ENCODE peak calls at places on chromosomes 12 and 14, in six cellular contexts. D is aorta; L is tibial nerve; X is CD8-positive, alpha-beta memory T cell; O is OCI-LY7; I is uterus. W is an unnamed sample.

GRCh38 chr12:48980389-48980952 is 2.3 kb downstream of the WNT1 start:
- DNase-seq in D (no peak), O (no peak), L (no peak), X (peak), I (no peak), W (no peak)

GRCh38 chr12:104508752-104509446 is 52.2 kb downstream of the CHST11 start:
- DNase-seq in I (no peak), X (no peak), L (no peak), D (no peak), O (no peak), W (no peak)

GRCh38 chr14:77043177-77043983 is 14.9 kb upstream of the IRF2BPL start:
- DNase-seq in L (no peak), D (no peak), X (peak), I (peak), O (no peak), W (no peak)

GRCh38 chr12:62766516-62766915 is 168.4 kb downstream of the PPM1H start:
- DNase-seq in O (no peak), D (no peak), X (no peak), I (no peak), L (no peak), W (no peak)

GRCh38 chr14:104912053-104912452 is 12.6 kb upstream of the PLD4 start:
- DNase-seq in L (no peak), X (no peak), O (no peak), I (no peak), D (no peak), W (no peak)

GRCh38 chr14:99259327-99259726 is 12.7 kb downstream of the BCL11B start:
- DNase-seq in L (no peak), D (no peak), X (peak), O (no peak), I (no peak), W (no peak)

GRCh38 chr12:108694812-108695278 is 36.5 kb downstream of the CORO1C start:
- DNase-seq in O (no peak), I (no peak), X (no peak), L (no peak), D (no peak), W (no peak)

GRCh38 chr14:99515301-99516155 is 34.3 kb downstream of the CCNK start:
- DNase-seq in O (no peak), L (peak), I (no peak), X (no peak), D (peak), W (no peak)

GRCh38 chr14:67623114-67623513 is 3.4 kb downstream of the ARG2 start:
- DNase-seq in O (no peak), L (no peak), D (no peak), X (no peak), I (no peak), W (no peak)

GRCh38 chr14:101876539-101876938 is 87.8 kb upstream of the DYNC1H1 start:
- DNase-seq in X (peak), I (peak), L (peak), O (peak), D (peak), W (no peak)

GRCh38 chr12:108232565-108232964 is 103.5 kb downstream of the WSCD2 start:
- DNase-seq in I (no peak), L (no peak), X (no peak), O (no peak), D (no peak), W (no peak)

GRCh38 chr12:108752387-108752786 is 21.1 kb upstream of the CORO1C start:
- DNase-seq in O (no peak), I (peak), D (no peak), X (no peak), L (no peak), W (no peak)

GRCh38 chr12:48969847-48970701 is 1.5 kb downstream of the WNT10B start:
- DNase-seq in I (no peak), O (no peak), X (peak), D (no peak), L (no peak), W (no peak)

GRCh38 chr12:9064201-9064814 is 51.4 kb downstream of the A2M start:
- DNase-seq in O (no peak), X (peak), D (peak), I (peak), L (no peak), W (peak)

GRCh38 chr14:27528328-27528727 is 930.5 kb upstream of the NOVA1 start:
- DNase-seq in O (no peak), D (no peak), X (no peak), I (no peak), L (no peak), W (no peak)

GRCh38 chr12:3405821-3406220 is 85.2 kb upstream of the PRMT8 start:
- DNase-seq in X (no peak), D (no peak), L (no peak), I (no peak), O (peak), W (no peak)

GRCh38 chr14:76106188-76106587 is 45.5 kb upstream of the GPATCH2L start:
- DNase-seq in L (no peak), D (no peak), X (no peak), O (no peak), I (no peak), W (no peak)

GRCh38 chr12:98211914-98212695 is 303.3 kb upstream of the TMPO start:
- DNase-seq in X (no peak), O (peak), L (no peak), I (no peak), D (no peak), W (no peak)

GRCh38 chr12:128178971-128179370 is 88.0 kb upstream of the TMEM132C start:
- DNase-seq in I (no peak), X (no peak), D (no peak), O (no peak), L (no peak), W (no peak)

GRCh38 chr14:62667515-62667914 is 377.7 kb downstream of the KCNH5 start:
- DNase-seq in I (no peak), O (no peak), X (no peak), D (no peak), L (no peak), W (no peak)

GRCh38 chr12:49264466-49264872 is 413 bp upstream of the TUBA1C start:
- DNase-seq in X (no peak), D (no peak), O (peak), I (no peak), L (no peak), W (no peak)

GRCh38 chr12:79455314-79455713 is 235.4 kb downstream of the PAWR start:
- DNase-seq in X (no peak), O (no peak), I (peak), D (no peak), L (no peak), W (no peak)

GRCh38 chr12:65501935-65502334 is 223.5 kb downstream of the MSRB3 start:
- DNase-seq in I (no peak), L (no peak), O (no peak), X (no peak), D (no peak), W (no peak)

GRCh38 chr14:106460916-106461315 is 934.5 kb downstream of the TMEM121 start:
- DNase-seq in I (no peak), D (no peak), O (no peak), X (no peak), L (no peak), W (no peak)

GRCh38 chr12:1185460-1186182 is 194.6 kb downstream of the ERC1 start:
- DNase-seq in O (no peak), I (no peak), D (no peak), X (no peak), L (no peak), W (no peak)

GRCh38 chr12:119115296-119115905 is 63.3 kb upstream of the HSPB8 start:
- DNase-seq in X (no peak), D (no peak), O (peak), I (peak), L (no peak), W (no peak)

GRCh38 chr14:58465425-58465824 is 37.9 kb downstream of the KIAA0586 start:
- DNase-seq in X (no peak), I (no peak), O (no peak), D (no peak), L (no peak), W (no peak)

GRCh38 chr12:43348221-43348620 is 203.8 kb downstream of the ADAMTS20 start:
- DNase-seq in I (no peak), D (no peak), O (no peak), X (no peak), L (no peak), W (no peak)

GRCh38 chr12:30896461-30896860 is 30.1 kb upstream of the TSPAN11 start:
- DNase-seq in I (no peak), L (no peak), X (no peak), D (no peak), O (no peak), W (no peak)

GRCh38 chr14:24162083-24162482 is 1.0 kb downstream of the IRF9 start:
- DNase-seq in L (no peak), D (no peak), X (no peak), I (no peak), O (no peak), W (no peak)

GRCh38 chr14:36441283-36441682 is 78.7 kb downstream of the NKX2-1 start:
- DNase-seq in O (no peak), D (no peak), L (no peak), X (no peak), I (no peak), W (no peak)

DNA sequence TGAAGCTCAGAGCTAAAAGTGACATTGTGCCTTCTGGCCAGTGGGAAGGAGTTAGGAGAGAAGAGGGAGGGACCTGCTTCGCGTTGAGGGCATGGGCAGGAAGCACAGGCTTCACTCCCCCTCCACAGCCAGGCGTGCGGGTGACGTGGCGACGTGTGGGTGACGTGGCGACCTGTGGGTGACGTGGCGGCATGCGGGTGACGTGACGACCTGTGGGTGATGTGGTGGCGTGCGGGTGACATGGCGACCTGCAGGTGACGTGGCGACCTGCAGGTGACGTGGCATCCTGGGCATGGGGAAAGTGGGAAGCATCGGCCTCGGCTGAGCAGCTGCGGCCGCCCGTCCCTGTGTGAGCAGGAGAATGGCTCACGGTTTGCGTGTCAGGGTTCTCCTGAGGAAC is 8.2 kb upstream of the GALNT9 start:
- DNase-seq in L (no peak), D (no peak), I (no peak), O (no peak), X (no peak), W (no peak)
- H3K27ac ChIP-seq in L (no peak), D (no peak), I (no peak), O (no peak), X (no peak), W (no peak)

DNA sequence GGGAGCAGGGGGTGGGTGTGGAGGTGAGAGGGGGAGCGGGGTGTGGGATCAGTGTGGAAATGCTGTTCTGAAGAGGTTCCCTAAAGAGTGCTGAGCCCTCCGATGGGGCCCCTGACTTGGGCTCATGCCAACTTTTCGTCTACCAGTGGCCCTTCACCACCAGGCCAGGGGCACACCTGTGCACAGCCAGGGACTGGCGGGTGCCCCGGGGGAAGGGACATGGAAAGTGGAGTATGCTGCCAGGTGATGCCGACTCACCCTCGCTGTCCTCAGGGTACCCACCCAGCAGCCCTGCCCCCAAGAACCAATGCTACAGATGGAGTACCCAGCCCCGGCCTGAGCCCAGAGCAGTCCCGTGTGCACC is 26.2 kb downstream of the AMN start:
- DNase-seq in X (no peak), I (no peak), O (no peak), L (no peak), D (peak), W (no peak)
- H3K27ac ChIP-seq in X (no peak), I (no peak), O (no peak), L (no peak), D (no peak), W (peak)

GRCh38 chr14:97350894-97351713 is 553.9 kb downstream of the VRK1 start:
- DNase-seq in L (no peak), X (no peak), D (no peak), I (no peak), O (no peak), W (no peak)
- H3K27ac ChIP-seq in L (no peak), X (no peak), D (no peak), I (no peak), O (no peak), W (no peak)

DNA sequence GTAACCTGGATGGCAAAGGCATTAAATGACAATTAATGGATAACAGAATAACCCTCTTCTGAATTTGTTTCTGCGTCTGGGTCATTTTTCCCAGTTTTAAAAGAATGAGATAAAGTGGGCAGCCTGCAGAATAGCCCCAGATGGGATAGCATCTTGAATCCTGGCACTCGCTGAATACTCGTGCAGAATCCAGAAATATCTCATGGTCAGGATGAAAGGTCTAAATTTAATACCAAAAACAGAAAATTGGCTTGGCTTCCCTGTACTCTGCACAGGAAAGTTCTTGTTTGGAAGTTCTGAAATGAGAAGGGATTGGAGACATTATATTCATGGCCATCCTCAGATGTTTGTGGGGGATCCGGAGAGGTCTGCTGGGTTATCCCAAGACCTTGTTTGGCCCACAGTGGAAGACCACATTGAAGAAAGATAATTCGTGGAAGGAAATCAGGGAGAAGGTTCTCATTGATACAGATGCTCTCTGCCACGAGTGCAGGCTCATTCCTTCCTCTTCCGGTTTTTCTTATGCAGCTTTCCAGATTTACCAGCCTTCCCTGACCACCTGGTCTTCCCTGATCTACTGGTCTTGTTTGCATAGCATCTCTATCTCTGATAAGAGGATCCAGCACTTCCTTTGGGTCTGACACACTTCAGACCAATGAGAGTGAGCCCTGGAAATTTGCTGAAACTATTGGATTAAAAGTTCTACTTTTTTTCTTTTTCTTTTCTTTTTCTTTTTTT is 6.0 kb upstream of the IFT81 start:
- DNase-seq in X (no peak), I (no peak), O (no peak), L (no peak), D (no peak), W (no peak)
- H3K27ac ChIP-seq in X (no peak), I (peak), O (no peak), L (peak), D (peak), W (no peak)